ENCODE peak calls at places on chromosomes 2 and 18, in five cellular contexts. Q is PC-9, F is adrenal gland, U is BJ, W is neural crest cell. N is an unnamed sample.

GRCh38 chr2:142130111-142131015 is 453 bp downstream of the LRP1B start:
- DNase-seq in U (no peak), F (peak; percentile 75), Q (peak; percentile 51), W (peak; percentile 26), N (peak; percentile 64)

GRCh38 chr18:74266161-74266560 is 25.6 kb downstream of the CYB5A start:
- DNase-seq in Q (no peak), W (no peak), F (no peak), U (no peak), N (no peak)

GRCh38 chr2:157838442-157839161 is 37.5 kb downstream of the ACVR1 start:
- DNase-seq in F (peak; percentile 66), W (no peak), Q (no peak), U (no peak), N (no peak)

GRCh38 chr18:50751947-50752346 is 67.9 kb downstream of the MRO start:
- DNase-seq in F (no peak), Q (no peak), U (no peak), W (no peak), N (no peak)

GRCh38 chr2:236848467-236848866 is 237.2 kb upstream of the COPS8 start:
- DNase-seq in Q (no peak), U (no peak), F (no peak), W (no peak), N (no peak)

GRCh38 chr18:44979813-44980212 is 299.1 kb downstream of the SETBP1 start:
- DNase-seq in U (no peak), Q (no peak), F (no peak), W (no peak), N (no peak)

GRCh38 chr2:240918258-240919091 is 12.3 kb downstream of the CROCC2 start:
- DNase-seq in U (no peak), W (no peak), Q (no peak), F (peak; percentile 10), N (no peak)

GRCh38 chr2:108866041-108866440 is 79.5 kb downstream of the CCDC138 start:
- DNase-seq in W (no peak), F (no peak), U (no peak), Q (no peak), N (no peak)

GRCh38 chr2:75640621-75641121 is 5.9 kb upstream of the MRPL19 start:
- DNase-seq in Q (peak; percentile 54), W (peak; percentile 63), F (peak; percentile 82), U (peak; percentile 24), N (no peak)

GRCh38 chr2:120901213-120901612 is 165.5 kb downstream of the GLI2 start:
- DNase-seq in W (no peak), Q (no peak), U (no peak), F (no peak), N (no peak)

GRCh38 chr2:6954586-6954985 is 37.4 kb downstream of the RNF144A start:
- DNase-seq in U (no peak), W (no peak), F (no peak), Q (no peak), N (no peak)

GRCh38 chr18:471701-472100 is 28.8 kb downstream of the COLEC12 start:
- DNase-seq in W (no peak), F (no peak), U (no peak), Q (no peak), N (no peak)

GRCh38 chr2:198296665-198297308 is 492.4 kb downstream of the PLCL1 start:
- DNase-seq in U (no peak), F (peak; percentile 63), Q (peak; percentile 42), W (peak; percentile 56), N (peak; percentile 49)

GRCh38 chr2:221443631-221444030 is 128.5 kb downstream of the EPHA4 start:
- DNase-seq in Q (no peak), F (no peak), W (no peak), U (no peak), N (no peak)

GRCh38 chr2:161676902-161677496 is 52.8 kb downstream of the SLC4A10 start:
- DNase-seq in W (no peak), F (no peak), U (no peak), Q (no peak), N (no peak)

GRCh38 chr18:77052656-77053309 is 79.8 kb downstream of the MBP start:
- DNase-seq in U (no peak), W (no peak), F (peak; percentile 37), Q (no peak), N (no peak)

GRCh38 chr2:128440666-128441340 is 122.1 kb upstream of the HS6ST1 start:
- DNase-seq in U (no peak), F (peak; percentile 20), W (no peak), Q (no peak), N (no peak)

GRCh38 chr2:159096896-159097295 is 128.5 kb downstream of the TANC1 start:
- DNase-seq in Q (no peak), F (no peak), W (no peak), U (no peak), N (no peak)

GRCh38 chr2:54060000-54060399 is 55.4 kb upstream of the ACYP2 start:
- DNase-seq in W (no peak), Q (no peak), F (no peak), U (no peak), N (no peak)

GRCh38 chr18:79588636-79589481 is 90.7 kb upstream of the CTDP1 start:
- DNase-seq in F (peak; percentile 91), Q (no peak), W (no peak), U (peak; percentile 72), N (peak; percentile 74)

GRCh38 chr18:56890632-56891031 is 239.5 kb downstream of the WDR7 start:
- DNase-seq in F (no peak), Q (peak; percentile 81), U (peak; percentile 84), W (no peak), N (peak; percentile 62)

GRCh38 chr18:78895207-78896001 is 84.2 kb upstream of the SALL3 start:
- DNase-seq in U (no peak), F (no peak), W (no peak), Q (no peak), N (no peak)

GRCh38 chr2:239328306-239329191 is 72.3 kb downstream of the HDAC4 start:
- DNase-seq in W (no peak), F (peak; percentile 76), Q (no peak), U (peak; percentile 64), N (peak; percentile 95)

GRCh38 chr2:68994864-68995263 is 18.1 kb upstream of the ANTXR1 start:
- DNase-seq in W (no peak), F (no peak), U (peak; percentile 74), Q (peak; percentile 43), N (peak; percentile 84)

GRCh38 chr2:163077241-163077640 is 238.7 kb upstream of the KCNH7 start:
- DNase-seq in Q (no peak), W (no peak), F (no peak), U (no peak), N (no peak)

GRCh38 chr18:58640428-58640805 is 11.5 kb upstream of the ALPK2 start:
- DNase-seq in Q (peak; percentile 80), W (no peak), U (no peak), F (no peak), N (no peak)

GRCh38 chr2:214737188-214737587 is 72.3 kb downstream of the BARD1 start:
- DNase-seq in W (no peak), U (no peak), Q (no peak), F (no peak), N (no peak)

GRCh38 chr18:33804258-33804657 is 226.2 kb downstream of the ASXL3 start:
- DNase-seq in F (no peak), U (no peak), W (no peak), Q (no peak), N (peak; percentile 80)

GRCh38 chr2:14756981-14757657 is 124.6 kb downstream of the LRATD1 start:
- DNase-seq in U (peak; percentile 48), F (peak; percentile 21), W (no peak), Q (peak; percentile 91), N (peak; percentile 38)

GRCh38 chr2:238240761-238241711 is 1.2 kb upstream of the HES6 start:
- DNase-seq in F (peak; percentile 44), W (peak; percentile 72), Q (peak; percentile 61), U (no peak), N (no peak)

GRCh38 chr18:65206551-65207260 is 544.1 kb upstream of the CDH7 start:
- DNase-seq in U (no peak), Q (no peak), W (no peak), F (no peak), N (no peak)

GRCh38 chr2:123103902-123104301 is 921.2 kb upstream of the CNTNAP5 start:
- DNase-seq in Q (no peak), W (no peak), U (no peak), F (no peak), N (no peak)

GRCh38 chr2:217366996-217367395 is 507.1 kb upstream of the TNP1 start:
- DNase-seq in Q (peak; percentile 85), F (no peak), W (no peak), U (no peak), N (no peak)

DNA sequence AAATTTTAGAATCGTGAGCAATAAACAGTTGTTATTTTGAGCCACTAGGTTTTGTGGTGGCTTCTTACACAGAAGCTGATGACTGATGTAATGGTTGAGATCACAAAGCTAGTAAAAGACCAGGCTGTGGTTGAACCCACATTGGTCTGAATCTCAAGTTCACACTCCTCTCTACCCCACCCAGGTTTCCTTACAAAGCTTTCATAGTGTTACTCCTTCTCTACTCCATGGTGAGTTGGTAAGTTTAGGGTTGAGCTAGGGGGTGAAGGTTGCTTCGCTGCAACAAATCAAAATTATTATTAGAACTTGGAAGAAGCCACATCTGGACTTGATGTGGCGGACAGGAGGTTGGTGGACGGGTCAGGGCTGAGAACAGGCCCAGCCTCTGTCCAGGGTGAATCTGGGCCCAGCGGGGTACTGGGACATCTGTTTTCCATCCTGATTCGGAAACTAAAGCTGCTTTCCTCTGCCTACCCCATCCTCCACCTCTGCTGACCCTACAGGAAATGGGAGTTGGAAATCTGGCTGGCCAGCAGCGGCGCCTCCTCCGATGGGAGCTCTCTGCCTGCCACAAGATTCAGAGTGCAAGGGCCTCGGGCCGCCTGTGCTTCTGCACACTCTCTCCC is 86.3 kb downstream of the ZFP36L2 start:
- DNase-seq in U (peak; percentile 24), F (peak; percentile 52), W (no peak), Q (no peak), N (no peak)
- TF ChIP-seq CTCF in U (no peak), F (no peak), W (no peak), Q (no peak), N (no peak)

GRCh38 chr2:119387381-119388129 is 20.8 kb downstream of the DBI start:
- DNase-seq in U (no peak), W (no peak), Q (peak; percentile 57), F (peak; percentile 69), N (peak; percentile 60)
- TF ChIP-seq CTCF in U (peak; percentile 35), W (no peak), Q (no peak), F (peak; percentile 11), N (peak; percentile 60)

DNA sequence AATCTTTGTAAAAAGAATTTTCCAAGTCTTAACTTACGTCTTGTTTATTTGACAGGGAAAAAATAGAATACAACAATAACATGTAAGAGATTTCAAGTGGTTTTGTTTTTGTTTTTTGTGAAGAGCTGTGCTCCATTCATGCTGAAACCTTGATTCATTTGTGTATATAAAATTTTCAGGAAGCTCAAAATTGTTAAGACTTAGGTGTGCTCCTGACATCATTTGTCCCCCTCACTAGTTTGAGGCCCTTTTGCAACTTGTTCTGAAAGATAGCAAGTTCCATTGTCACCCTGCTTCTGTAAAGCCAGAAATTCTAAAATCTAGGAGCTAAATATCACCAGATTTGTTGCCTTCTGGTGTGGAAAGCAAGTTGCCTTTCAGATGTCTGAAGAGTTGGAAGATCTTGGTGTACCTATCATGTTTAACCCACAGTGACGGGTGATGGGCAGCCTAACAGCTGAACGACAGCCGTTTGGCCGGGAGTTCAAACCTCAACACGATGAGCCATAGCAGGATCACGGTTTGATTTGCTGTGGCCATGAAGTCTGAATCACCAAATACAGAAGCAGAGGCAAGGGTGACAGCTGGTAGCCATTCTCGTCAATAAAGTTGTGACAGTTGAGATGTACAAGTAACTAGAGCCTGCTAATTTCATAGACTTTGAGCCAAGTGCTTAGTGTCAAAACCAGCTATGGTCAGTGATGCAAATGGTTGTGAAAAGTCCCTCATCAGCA is 205.5 kb upstream of the SP5 start:
- DNase-seq in F (no peak), W (no peak), Q (no peak), U (no peak), N (no peak)
- TF ChIP-seq CTCF in F (no peak), W (no peak), Q (no peak), U (no peak), N (no peak)

GRCh38 chr2:24021122-24021998 is 11.5 kb downstream of the MFSD2B start:
- DNase-seq in Q (peak; percentile 96), U (no peak), W (no peak), F (no peak), N (no peak)
- TF ChIP-seq CTCF in Q (peak; percentile 53), U (peak; percentile 29), W (peak; percentile 34), F (peak; percentile 25), N (peak; percentile 17)

N was measured in astrocyte of the cerebellum.